ENCODE peak calls at places on chromosomes 13 and 19, in four cellular contexts. One of them, this sample, is unnamed.

GRCh38 chr13:45082964-45083363 is 37.3 kb upstream of the GTF2F2 start:
- DNase-seq in hepatocyte: no peak
- DNase-seq in stomach: no peak
- DNase-seq in HFF-Myc: no peak
- DNase-seq in this sample: no peak

GRCh38 chr19:33302175-33302973 is at the start of gene CEBPA:
- DNase-seq in HFF-Myc: no peak
- DNase-seq in stomach: peak
- DNase-seq in hepatocyte: peak
- DNase-seq in this sample: no peak

GRCh38 chr19:47778954-47779351 is 450 bp downstream of the SELENOW start:
- DNase-seq in HFF-Myc: no peak
- DNase-seq in hepatocyte: peak
- DNase-seq in stomach: no peak
- DNase-seq in this sample: no peak

GRCh38 chr13:30170569-30170968 is 136.8 kb downstream of the KATNAL1 start:
- DNase-seq in stomach: no peak
- DNase-seq in HFF-Myc: no peak
- DNase-seq in hepatocyte: no peak
- DNase-seq in this sample: no peak

GRCh38 chr19:2540646-2541454 is 64.9 kb downstream of the GADD45B start:
- DNase-seq in HFF-Myc: peak
- DNase-seq in hepatocyte: peak
- DNase-seq in stomach: peak
- DNase-seq in this sample: peak

GRCh38 chr13:35838356-35838755 is 292.8 kb downstream of the DCLK1 start:
- DNase-seq in HFF-Myc: no peak
- DNase-seq in stomach: no peak
- DNase-seq in hepatocyte: no peak
- DNase-seq in this sample: peak

GRCh38 chr19:9865732-9866627 is 30.9 kb downstream of the PIN1 start:
- DNase-seq in HFF-Myc: no peak
- DNase-seq in hepatocyte: no peak
- DNase-seq in stomach: no peak
- DNase-seq in this sample: no peak

GRCh38 chr13:25372275-25373081 is 704 bp downstream of the ATP8A2 start:
- DNase-seq in HFF-Myc: no peak
- DNase-seq in hepatocyte: peak
- DNase-seq in stomach: no peak
- DNase-seq in this sample: no peak

GRCh38 chr19:40191836-40192646 is 815 bp downstream of the MAP3K10 start:
- DNase-seq in HFF-Myc: no peak
- DNase-seq in hepatocyte: peak
- DNase-seq in stomach: no peak
- DNase-seq in this sample: no peak
- TF ChIP-seq CTCF in HFF-Myc: no peak
- TF ChIP-seq CTCF in hepatocyte: peak
- TF ChIP-seq CTCF in stomach: no peak
- TF ChIP-seq CTCF in this sample: peak

DNA sequence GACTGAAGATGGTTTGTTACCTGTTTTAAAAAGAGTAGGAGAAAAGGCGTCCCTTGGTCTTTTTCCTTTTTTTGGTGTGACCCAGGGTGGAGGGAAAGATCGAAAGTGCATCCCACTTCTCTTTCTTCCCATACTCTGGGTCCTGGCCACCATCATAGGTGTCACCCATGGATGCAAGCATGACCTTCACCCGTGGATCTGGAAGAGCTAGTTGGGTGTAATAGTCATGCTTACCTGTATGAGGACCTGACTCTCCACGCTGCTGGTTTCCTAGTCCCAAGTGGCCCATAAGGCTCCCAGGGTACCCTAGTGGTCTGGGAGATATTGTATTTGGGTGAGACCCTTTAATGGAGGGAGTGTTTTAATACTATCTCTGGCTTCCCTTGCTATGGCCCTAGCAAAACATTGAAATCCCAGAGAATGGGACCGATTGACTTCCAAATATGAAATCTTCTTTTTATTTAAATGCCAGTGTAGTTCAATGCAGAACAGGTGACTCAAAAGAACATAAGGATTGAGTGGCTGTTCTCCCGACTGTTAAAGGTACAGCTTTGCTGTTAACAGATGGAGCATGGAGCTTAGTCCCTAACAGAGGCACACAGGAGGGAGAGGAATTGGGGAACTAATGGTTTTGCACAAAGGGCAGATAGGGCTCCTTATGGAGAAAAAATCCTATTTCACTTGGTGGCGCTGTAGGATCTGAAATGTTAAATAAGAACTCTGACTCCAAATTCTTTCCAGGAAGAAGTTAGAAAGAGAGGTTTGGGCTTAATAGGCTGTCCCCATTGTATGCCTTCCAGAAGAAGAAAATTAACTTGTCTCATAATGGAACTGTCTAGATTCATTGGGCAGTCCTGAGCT is 7.0 kb upstream of the ZNF550 start:
- DNase-seq in hepatocyte: peak
- DNase-seq in HFF-Myc: no peak
- DNase-seq in stomach: no peak
- DNase-seq in this sample: no peak
- H3K4me3 ChIP-seq in hepatocyte: no peak
- H3K4me3 ChIP-seq in HFF-Myc: no peak
- H3K4me3 ChIP-seq in stomach: no peak
- H3K4me3 ChIP-seq in this sample: no peak

GRCh38 chr19:41253660-41254059 is 10.5 kb upstream of the HNRNPUL1 start:
- DNase-seq in hepatocyte: no peak
- DNase-seq in HFF-Myc: no peak
- DNase-seq in stomach: no peak
- DNase-seq in this sample: no peak

GRCh38 chr19:41244117-41244516 is 20.1 kb upstream of the HNRNPUL1 start:
- DNase-seq in hepatocyte: no peak
- DNase-seq in stomach: no peak
- DNase-seq in HFF-Myc: no peak
- DNase-seq in this sample: no peak

GRCh38 chr19:41245779-41246297 is 18.3 kb upstream of the HNRNPUL1 start:
- DNase-seq in stomach: no peak
- DNase-seq in HFF-Myc: no peak
- DNase-seq in hepatocyte: no peak
- DNase-seq in this sample: no peak

GRCh38 chr19:41249707-41250423 is 14.3 kb upstream of the HNRNPUL1 start:
- DNase-seq in hepatocyte: no peak
- DNase-seq in HFF-Myc: no peak
- DNase-seq in stomach: no peak
- DNase-seq in this sample: no peak

DNA sequence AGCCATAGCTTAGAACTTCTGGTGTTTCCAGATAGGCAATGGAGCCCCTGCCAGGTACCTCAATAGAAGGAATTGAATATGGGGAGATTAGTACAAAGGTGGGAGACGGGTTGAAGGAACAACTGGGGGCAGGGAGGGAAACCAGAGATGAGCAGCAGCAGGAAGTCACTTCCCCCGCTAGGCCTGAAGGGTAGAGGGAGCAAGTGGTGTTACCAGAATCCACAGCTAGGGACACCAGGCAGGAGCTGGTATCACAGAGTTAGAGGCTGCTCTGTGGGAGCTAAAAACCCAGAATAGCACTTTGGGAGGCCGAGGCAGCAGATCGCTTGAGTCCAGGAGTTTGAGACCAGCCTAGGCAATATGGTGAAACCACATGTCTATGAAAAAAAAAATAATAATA is 15.3 kb upstream of the HNRNPUL1 start:
- DNase-seq in stomach: no peak
- DNase-seq in hepatocyte: no peak
- DNase-seq in HFF-Myc: no peak
- DNase-seq in this sample: no peak
- TF ChIP-seq CTCF in stomach: no peak
- TF ChIP-seq CTCF in hepatocyte: no peak
- TF ChIP-seq CTCF in HFF-Myc: no peak
- TF ChIP-seq CTCF in this sample: no peak

DNA sequence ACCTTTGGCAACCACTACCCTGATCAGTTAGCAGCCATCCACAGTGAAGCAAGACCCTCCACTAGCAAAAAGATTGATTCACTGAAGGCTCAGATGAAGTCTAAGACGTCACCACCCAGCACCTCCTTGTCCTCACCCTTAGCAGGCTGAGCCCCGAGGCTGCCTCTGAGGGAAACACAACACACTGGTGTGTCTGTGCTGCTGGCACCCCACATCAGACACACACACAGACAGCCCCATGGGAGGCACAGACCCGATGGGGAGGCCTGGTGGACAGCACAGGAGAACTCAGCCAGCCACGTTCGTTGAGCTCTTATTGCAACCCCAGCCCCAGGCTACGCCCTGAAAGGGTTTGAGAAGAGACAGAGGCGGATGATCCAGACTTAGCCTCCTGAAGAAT is 94.7 kb downstream of the ZDHHC20 start:
- DNase-seq in HFF-Myc: no peak
- DNase-seq in stomach: no peak
- DNase-seq in hepatocyte: no peak
- DNase-seq in this sample: no peak
- H3K4me3 ChIP-seq in HFF-Myc: no peak
- H3K4me3 ChIP-seq in stomach: no peak
- H3K4me3 ChIP-seq in hepatocyte: no peak
- H3K4me3 ChIP-seq in this sample: no peak

GRCh38 chr13:77981191-77981925 is 62.7 kb upstream of the EDNRB start:
- DNase-seq in stomach: no peak
- DNase-seq in hepatocyte: no peak
- DNase-seq in HFF-Myc: no peak
- DNase-seq in this sample: no peak
- TF ChIP-seq CTCF in stomach: no peak
- TF ChIP-seq CTCF in hepatocyte: no peak
- TF ChIP-seq CTCF in HFF-Myc: no peak
- TF ChIP-seq CTCF in this sample: no peak

DNA sequence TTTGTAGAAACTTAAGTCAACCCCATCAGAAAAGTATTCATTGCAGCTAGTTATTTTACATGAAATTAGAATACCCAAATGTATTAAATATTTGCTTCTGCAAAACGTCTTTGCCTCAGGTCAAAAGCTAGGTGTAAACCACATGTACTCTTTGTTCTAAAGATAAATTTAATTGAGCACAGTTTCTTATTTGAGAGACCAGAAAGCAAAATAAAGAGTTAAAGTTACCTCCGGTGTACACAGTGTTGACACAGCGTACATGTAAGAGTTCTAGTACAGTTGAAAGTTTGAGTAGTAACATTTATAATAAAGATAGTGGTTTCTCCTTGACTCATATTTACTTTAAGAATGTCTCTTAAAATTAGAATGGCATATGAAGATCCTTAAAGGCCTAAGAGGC is 2.8 kb downstream of the LRCH1 start:
- DNase-seq in hepatocyte: no peak
- DNase-seq in HFF-Myc: no peak
- DNase-seq in stomach: no peak
- DNase-seq in this sample: no peak
- H3K4me3 ChIP-seq in hepatocyte: peak
- H3K4me3 ChIP-seq in HFF-Myc: no peak
- H3K4me3 ChIP-seq in stomach: peak
- H3K4me3 ChIP-seq in this sample: no peak

GRCh38 chr13:23923031-23923430 is 25.7 kb upstream of the C1QTNF9B start:
- DNase-seq in stomach: no peak
- DNase-seq in hepatocyte: no peak
- DNase-seq in HFF-Myc: no peak
- DNase-seq in this sample: no peak

GRCh38 chr13:23922005-23922932 is 25.0 kb upstream of the C1QTNF9B start:
- DNase-seq in stomach: no peak
- DNase-seq in hepatocyte: no peak
- DNase-seq in HFF-Myc: no peak
- DNase-seq in this sample: no peak

GRCh38 chr13:23918208-23918607 is 20.9 kb upstream of the C1QTNF9B start:
- DNase-seq in hepatocyte: no peak
- DNase-seq in stomach: no peak
- DNase-seq in HFF-Myc: no peak
- DNase-seq in this sample: no peak

GRCh38 chr13:23919006-23919405 is 21.7 kb upstream of the C1QTNF9B start:
- DNase-seq in stomach: no peak
- DNase-seq in hepatocyte: no peak
- DNase-seq in HFF-Myc: no peak
- DNase-seq in this sample: no peak

GRCh38 chr13:23921451-23921888 is 24.2 kb upstream of the C1QTNF9B start:
- DNase-seq in stomach: no peak
- DNase-seq in HFF-Myc: no peak
- DNase-seq in hepatocyte: peak
- DNase-seq in this sample: peak
- TF ChIP-seq CTCF in stomach: peak
- TF ChIP-seq CTCF in HFF-Myc: peak
- TF ChIP-seq CTCF in hepatocyte: peak
- TF ChIP-seq CTCF in this sample: peak

GRCh38 chr13:46962286-46962941 is 65.6 kb upstream of the HTR2A start:
- DNase-seq in hepatocyte: no peak
- DNase-seq in stomach: no peak
- DNase-seq in HFF-Myc: no peak
- DNase-seq in this sample: no peak

GRCh38 chr13:46963874-46964273 is 67.0 kb upstream of the HTR2A start:
- DNase-seq in HFF-Myc: no peak
- DNase-seq in stomach: no peak
- DNase-seq in hepatocyte: no peak
- DNase-seq in this sample: no peak

GRCh38 chr13:46964789-46965527 is 68.1 kb upstream of the HTR2A start:
- DNase-seq in HFF-Myc: peak
- DNase-seq in hepatocyte: no peak
- DNase-seq in stomach: no peak
- DNase-seq in this sample: no peak

GRCh38 chr13:46961719-46962118 is 64.9 kb upstream of the HTR2A start:
- DNase-seq in HFF-Myc: no peak
- DNase-seq in stomach: no peak
- DNase-seq in hepatocyte: peak
- DNase-seq in this sample: peak
- H3K4me3 ChIP-seq in HFF-Myc: no peak
- H3K4me3 ChIP-seq in stomach: no peak
- H3K4me3 ChIP-seq in hepatocyte: no peak
- H3K4me3 ChIP-seq in this sample: no peak

DNA sequence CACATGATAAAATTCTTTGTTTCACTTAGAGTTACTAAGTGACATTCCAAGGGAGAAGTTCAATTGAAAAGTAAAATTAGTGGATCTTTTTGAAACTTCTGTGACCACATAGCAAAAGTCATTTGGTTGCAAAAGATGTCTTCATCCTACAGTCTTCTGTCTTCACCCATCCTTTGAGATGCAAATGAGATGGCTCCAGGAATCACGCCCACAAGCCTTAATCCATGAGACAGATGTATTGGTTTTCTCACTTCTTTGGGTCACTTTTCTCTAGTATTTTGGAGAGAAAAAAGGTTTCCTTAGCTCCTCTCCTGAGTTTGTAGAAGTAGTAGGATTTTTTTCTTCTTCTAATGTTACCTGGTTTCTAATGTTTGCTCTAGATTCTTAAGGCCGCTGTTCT is 259.5 kb upstream of the SLC10A2 start:
- DNase-seq in stomach: no peak
- DNase-seq in HFF-Myc: no peak
- DNase-seq in hepatocyte: no peak
- DNase-seq in this sample: no peak
- TF ChIP-seq CTCF in stomach: no peak
- TF ChIP-seq CTCF in HFF-Myc: no peak
- TF ChIP-seq CTCF in hepatocyte: no peak
- TF ChIP-seq CTCF in this sample: no peak